ENCODE peak calls at places on chromosomes 6 and 20, in four cellular contexts. One of them, this sample, is unnamed.

GRCh38 chr6:5379647-5380242 is 118.4 kb downstream of the FARS2 start:
- DNase-seq in T-helper 1 cell: no peak
- DNase-seq in H1: peak; percentile 64
- DNase-seq in NCI-H2171: no peak
- DNase-seq in this sample: no peak

GRCh38 chr6:130322673-130323268 is 43.0 kb upstream of the TMEM200A start:
- DNase-seq in NCI-H2171: no peak
- DNase-seq in T-helper 1 cell: peak; percentile 32
- DNase-seq in H1: no peak
- DNase-seq in this sample: peak; percentile 12

GRCh38 chr6:90445533-90446108 is 141.3 kb downstream of the MAP3K7 start:
- DNase-seq in NCI-H2171: no peak
- DNase-seq in T-helper 1 cell: no peak
- DNase-seq in H1: no peak
- DNase-seq in this sample: no peak

GRCh38 chr6:90136176-90136575 is 160.5 kb downstream of the BACH2 start:
- DNase-seq in NCI-H2171: no peak
- DNase-seq in H1: no peak
- DNase-seq in T-helper 1 cell: no peak
- DNase-seq in this sample: no peak

GRCh38 chr20:32888636-32889035 is 29.9 kb downstream of the EFCAB8 start:
- DNase-seq in NCI-H2171: no peak
- DNase-seq in H1: no peak
- DNase-seq in T-helper 1 cell: no peak
- DNase-seq in this sample: no peak

GRCh38 chr6:39347906-39348585 is 25.5 kb upstream of the KCNK16 start:
- DNase-seq in T-helper 1 cell: no peak
- DNase-seq in H1: peak; percentile 97
- DNase-seq in NCI-H2171: peak; percentile 40
- DNase-seq in this sample: peak; percentile 20

GRCh38 chr20:41118632-41119031 is 18.7 kb upstream of the PLCG1 start:
- DNase-seq in H1: no peak
- DNase-seq in T-helper 1 cell: no peak
- DNase-seq in NCI-H2171: no peak
- DNase-seq in this sample: no peak

GRCh38 chr20:64242797-64243475 is 12.6 kb upstream of the PCMTD2 start:
- DNase-seq in NCI-H2171: no peak
- DNase-seq in T-helper 1 cell: no peak
- DNase-seq in H1: no peak
- DNase-seq in this sample: no peak

GRCh38 chr6:167116109-167116837 is 6.6 kb upstream of the CCR6 start:
- DNase-seq in T-helper 1 cell: no peak
- DNase-seq in NCI-H2171: no peak
- DNase-seq in H1: no peak
- DNase-seq in this sample: no peak

GRCh38 chr6:13866291-13866690 is 51.9 kb upstream of the MCUR1 start:
- DNase-seq in NCI-H2171: peak; percentile 64
- DNase-seq in H1: no peak
- DNase-seq in T-helper 1 cell: no peak
- DNase-seq in this sample: no peak

GRCh38 chr6:105798057-105798456 is 288.1 kb upstream of the PRDM1 start:
- DNase-seq in T-helper 1 cell: no peak
- DNase-seq in H1: no peak
- DNase-seq in NCI-H2171: no peak
- DNase-seq in this sample: no peak

GRCh38 chr6:3737149-3737830 is 14.2 kb downstream of the PXDC1 start:
- DNase-seq in H1: no peak
- DNase-seq in NCI-H2171: no peak
- DNase-seq in T-helper 1 cell: no peak
- DNase-seq in this sample: no peak

GRCh38 chr6:118770835-118771234 is 119.4 kb upstream of the CEP85L start:
- DNase-seq in NCI-H2171: no peak
- DNase-seq in H1: no peak
- DNase-seq in T-helper 1 cell: no peak
- DNase-seq in this sample: no peak

GRCh38 chr6:3363296-3364025 is 93.4 kb downstream of the SLC22A23 start:
- DNase-seq in H1: no peak
- DNase-seq in T-helper 1 cell: no peak
- DNase-seq in NCI-H2171: peak; percentile 44
- DNase-seq in this sample: no peak

GRCh38 chr6:56259682-56260081 is 12.3 kb upstream of the COL21A1 start:
- DNase-seq in T-helper 1 cell: no peak
- DNase-seq in H1: no peak
- DNase-seq in NCI-H2171: peak; percentile 51
- DNase-seq in this sample: no peak

GRCh38 chr6:119172813-119173212 is 94.3 kb upstream of the FAM184A start:
- DNase-seq in T-helper 1 cell: no peak
- DNase-seq in H1: no peak
- DNase-seq in NCI-H2171: no peak
- DNase-seq in this sample: no peak

GRCh38 chr6:144214622-144215401 is 64.5 kb downstream of the STX11 start:
- DNase-seq in H1: no peak
- DNase-seq in T-helper 1 cell: no peak
- DNase-seq in NCI-H2171: no peak
- DNase-seq in this sample: no peak

GRCh38 chr6:144978208-144978607 is 693.1 kb downstream of the UTRN start:
- DNase-seq in H1: no peak
- DNase-seq in T-helper 1 cell: no peak
- DNase-seq in NCI-H2171: no peak
- DNase-seq in this sample: no peak

GRCh38 chr6:163756079-163756478 is 341.6 kb downstream of the QKI start:
- DNase-seq in NCI-H2171: no peak
- DNase-seq in T-helper 1 cell: no peak
- DNase-seq in H1: no peak
- DNase-seq in this sample: no peak

GRCh38 chr6:45415778-45416518 is 38.2 kb upstream of the SUPT3H start:
- DNase-seq in T-helper 1 cell: no peak
- DNase-seq in NCI-H2171: no peak
- DNase-seq in H1: no peak
- DNase-seq in this sample: no peak

GRCh38 chr6:40328376-40328987 is 258.7 kb downstream of the LRFN2 start:
- DNase-seq in NCI-H2171: peak; percentile 62
- DNase-seq in H1: peak; percentile 88
- DNase-seq in T-helper 1 cell: peak; percentile 13
- DNase-seq in this sample: peak; percentile 36

GRCh38 chr6:104575536-104575935 is 284.2 kb downstream of the HACE1 start:
- DNase-seq in T-helper 1 cell: no peak
- DNase-seq in H1: no peak
- DNase-seq in NCI-H2171: no peak
- DNase-seq in this sample: no peak

GRCh38 chr6:94478178-94479140 is 1059.1 kb upstream of the EPHA7 start:
- DNase-seq in NCI-H2171: peak; percentile 65
- DNase-seq in H1: no peak
- DNase-seq in T-helper 1 cell: no peak
- DNase-seq in this sample: no peak

GRCh38 chr20:16556299-16556698 is 16.9 kb downstream of the KIF16B start:
- DNase-seq in H1: no peak
- DNase-seq in NCI-H2171: no peak
- DNase-seq in T-helper 1 cell: no peak
- DNase-seq in this sample: no peak

GRCh38 chr20:10093087-10093591 is 58.4 kb downstream of the ANKEF1 start:
- DNase-seq in NCI-H2171: no peak
- DNase-seq in H1: no peak
- DNase-seq in T-helper 1 cell: no peak
- DNase-seq in this sample: no peak

GRCh38 chr6:23692184-23692583 is 433.8 kb upstream of the NRSN1 start:
- DNase-seq in H1: no peak
- DNase-seq in T-helper 1 cell: no peak
- DNase-seq in NCI-H2171: no peak
- DNase-seq in this sample: no peak

GRCh38 chr6:100538086-100538485 is 73.4 kb upstream of the SIM1 start:
- DNase-seq in NCI-H2171: no peak
- DNase-seq in T-helper 1 cell: no peak
- DNase-seq in H1: no peak
- DNase-seq in this sample: no peak

GRCh38 chr6:90375681-90376439 is 79.2 kb upstream of the BACH2 start:
- DNase-seq in H1: no peak
- DNase-seq in NCI-H2171: no peak
- DNase-seq in T-helper 1 cell: no peak
- DNase-seq in this sample: no peak

GRCh38 chr6:158991017-158991723 is 8.8 kb downstream of the RSPH3 start:
- DNase-seq in NCI-H2171: no peak
- DNase-seq in H1: no peak
- DNase-seq in T-helper 1 cell: no peak
- DNase-seq in this sample: no peak

GRCh38 chr6:14743126-14743464 is 502.8 kb upstream of the JARID2 start:
- DNase-seq in H1: no peak
- DNase-seq in NCI-H2171: no peak
- DNase-seq in T-helper 1 cell: no peak
- DNase-seq in this sample: no peak

GRCh38 chr20:57573176-57573575 is 12.3 kb downstream of the PCK1 start:
- DNase-seq in T-helper 1 cell: no peak
- DNase-seq in H1: no peak
- DNase-seq in NCI-H2171: no peak
- DNase-seq in this sample: no peak

This sample was measured in stimulated activated naive CD4-positive, alpha-beta T cell.